ENCODE peak calls at places on chromosomes 11 and 22, in five cellular contexts. One of them, this sample, is unnamed.

GRCh38 chr11:121696177-121696863 is 243.6 kb upstream of the SORL1-AS1 start:
- DNase-seq in endothelial cell: no peak
- DNase-seq in heart left ventricle: peak
- DNase-seq in lower leg skin: no peak
- DNase-seq in mammary epithelial cell: peak
- DNase-seq in this sample: no peak

GRCh38 chr11:63510360-63511130 is 4.7 kb downstream of the LGALS12 start:
- DNase-seq in heart left ventricle: peak
- DNase-seq in mammary epithelial cell: no peak
- DNase-seq in endothelial cell: no peak
- DNase-seq in lower leg skin: no peak
- DNase-seq in this sample: no peak

GRCh38 chr11:114219559-114220349 is 76.4 kb upstream of the NNMT start:
- DNase-seq in heart left ventricle: no peak
- DNase-seq in mammary epithelial cell: no peak
- DNase-seq in endothelial cell: no peak
- DNase-seq in lower leg skin: no peak
- DNase-seq in this sample: no peak

GRCh38 chr11:22778642-22779041 is 51.0 kb downstream of the SVIP start:
- DNase-seq in endothelial cell: no peak
- DNase-seq in lower leg skin: no peak
- DNase-seq in mammary epithelial cell: no peak
- DNase-seq in heart left ventricle: no peak
- DNase-seq in this sample: no peak

GRCh38 chr11:61080986-61081590 is 21.2 kb upstream of the CD5 start:
- DNase-seq in mammary epithelial cell: no peak
- DNase-seq in heart left ventricle: no peak
- DNase-seq in lower leg skin: no peak
- DNase-seq in endothelial cell: no peak
- DNase-seq in this sample: no peak

GRCh38 chr22:38026130-38027111 is 30.8 kb upstream of the PICK1 start:
- DNase-seq in endothelial cell: no peak
- DNase-seq in heart left ventricle: no peak
- DNase-seq in mammary epithelial cell: no peak
- DNase-seq in lower leg skin: no peak
- DNase-seq in this sample: no peak

GRCh38 chr11:61868601-61869476 is 22.5 kb downstream of the FADS3 start:
- DNase-seq in mammary epithelial cell: no peak
- DNase-seq in heart left ventricle: no peak
- DNase-seq in endothelial cell: no peak
- DNase-seq in lower leg skin: no peak
- DNase-seq in this sample: no peak

GRCh38 chr11:105524286-105524685 is 85.6 kb upstream of the GRIA4 start:
- DNase-seq in lower leg skin: no peak
- DNase-seq in mammary epithelial cell: no peak
- DNase-seq in endothelial cell: no peak
- DNase-seq in heart left ventricle: peak
- DNase-seq in this sample: no peak

GRCh38 chr11:120188831-120189455 is 21.9 kb upstream of the OAF start:
- DNase-seq in heart left ventricle: no peak
- DNase-seq in mammary epithelial cell: no peak
- DNase-seq in lower leg skin: peak
- DNase-seq in endothelial cell: no peak
- DNase-seq in this sample: no peak

GRCh38 chr11:34650528-34650927 is 29.6 kb downstream of the EHF start:
- DNase-seq in endothelial cell: no peak
- DNase-seq in heart left ventricle: no peak
- DNase-seq in lower leg skin: no peak
- DNase-seq in mammary epithelial cell: peak
- DNase-seq in this sample: peak

GRCh38 chr11:45651156-45651555 is 14.3 kb downstream of the CHST1 start:
- DNase-seq in mammary epithelial cell: no peak
- DNase-seq in lower leg skin: peak
- DNase-seq in endothelial cell: no peak
- DNase-seq in heart left ventricle: no peak
- DNase-seq in this sample: no peak

GRCh38 chr11:43580735-43581369 is 99.7 kb upstream of the HSD17B12 start:
- DNase-seq in lower leg skin: no peak
- DNase-seq in heart left ventricle: no peak
- DNase-seq in endothelial cell: no peak
- DNase-seq in mammary epithelial cell: no peak
- DNase-seq in this sample: no peak

GRCh38 chr11:110525883-110526282 is 96.1 kb downstream of the FDX1 start:
- DNase-seq in heart left ventricle: no peak
- DNase-seq in mammary epithelial cell: peak
- DNase-seq in lower leg skin: no peak
- DNase-seq in endothelial cell: no peak
- DNase-seq in this sample: no peak

GRCh38 chr11:45053736-45054446 is 92.5 kb upstream of the PRDM11 start:
- DNase-seq in endothelial cell: no peak
- DNase-seq in heart left ventricle: no peak
- DNase-seq in lower leg skin: peak
- DNase-seq in mammary epithelial cell: no peak
- DNase-seq in this sample: no peak

GRCh38 chr11:71451596-71452353 is 1.2 kb upstream of the NADSYN1 start:
- DNase-seq in mammary epithelial cell: no peak
- DNase-seq in endothelial cell: peak
- DNase-seq in heart left ventricle: no peak
- DNase-seq in lower leg skin: no peak
- DNase-seq in this sample: no peak

GRCh38 chr11:128039140-128040021 is 548.0 kb downstream of the ETS1 start:
- DNase-seq in mammary epithelial cell: peak
- DNase-seq in heart left ventricle: peak
- DNase-seq in endothelial cell: no peak
- DNase-seq in lower leg skin: peak
- DNase-seq in this sample: peak

GRCh38 chr22:19717691-19718254 is 3.5 kb downstream of the SEPTIN5 start:
- DNase-seq in heart left ventricle: peak
- DNase-seq in lower leg skin: peak
- DNase-seq in endothelial cell: peak
- DNase-seq in mammary epithelial cell: peak
- DNase-seq in this sample: peak

GRCh38 chr22:25765016-25765367 is 23.0 kb downstream of the MYO18B start:
- DNase-seq in mammary epithelial cell: no peak
- DNase-seq in endothelial cell: no peak
- DNase-seq in lower leg skin: no peak
- DNase-seq in heart left ventricle: no peak
- DNase-seq in this sample: no peak

GRCh38 chr11:130980463-130980862 is 64.2 kb upstream of the SNX19 start:
- DNase-seq in heart left ventricle: no peak
- DNase-seq in mammary epithelial cell: no peak
- DNase-seq in endothelial cell: no peak
- DNase-seq in lower leg skin: no peak
- DNase-seq in this sample: no peak

GRCh38 chr11:1830119-1830499 is 4.7 kb upstream of the SYT8 start:
- DNase-seq in endothelial cell: no peak
- DNase-seq in lower leg skin: no peak
- DNase-seq in mammary epithelial cell: peak
- DNase-seq in heart left ventricle: peak
- DNase-seq in this sample: no peak

GRCh38 chr22:38709306-38709705 is 3.6 kb downstream of the GTPBP1 start:
- DNase-seq in lower leg skin: no peak
- DNase-seq in mammary epithelial cell: no peak
- DNase-seq in heart left ventricle: no peak
- DNase-seq in endothelial cell: no peak
- DNase-seq in this sample: no peak

GRCh38 chr11:2177081-2177480 is 5.5 kb upstream of the TH start:
- DNase-seq in heart left ventricle: no peak
- DNase-seq in mammary epithelial cell: no peak
- DNase-seq in lower leg skin: no peak
- DNase-seq in endothelial cell: no peak
- DNase-seq in this sample: no peak

GRCh38 chr22:50032109-50032871 is 19.7 kb upstream of the IL17REL start:
- DNase-seq in mammary epithelial cell: no peak
- DNase-seq in lower leg skin: no peak
- DNase-seq in heart left ventricle: no peak
- DNase-seq in endothelial cell: no peak
- DNase-seq in this sample: no peak

GRCh38 chr11:78708388-78708787 is 133.7 kb upstream of the NARS2 start:
- DNase-seq in heart left ventricle: no peak
- DNase-seq in endothelial cell: no peak
- DNase-seq in mammary epithelial cell: peak
- DNase-seq in lower leg skin: no peak
- DNase-seq in this sample: no peak

GRCh38 chr22:44147821-44148574 is 32.7 kb upstream of the PARVG start:
- DNase-seq in lower leg skin: no peak
- DNase-seq in mammary epithelial cell: no peak
- DNase-seq in heart left ventricle: no peak
- DNase-seq in endothelial cell: no peak
- DNase-seq in this sample: no peak

GRCh38 chr11:106690923-106691322 is 327.4 kb downstream of the GUCY1A2 start:
- DNase-seq in heart left ventricle: no peak
- DNase-seq in endothelial cell: no peak
- DNase-seq in lower leg skin: no peak
- DNase-seq in mammary epithelial cell: no peak
- DNase-seq in this sample: no peak

GRCh38 chr22:49207008-49207775 is 620.5 kb downstream of the BRD1 start:
- DNase-seq in endothelial cell: no peak
- DNase-seq in lower leg skin: peak
- DNase-seq in heart left ventricle: no peak
- DNase-seq in mammary epithelial cell: no peak
- DNase-seq in this sample: no peak

GRCh38 chr22:36689583-36689982 is 14.0 kb downstream of the CACNG2 start:
- DNase-seq in endothelial cell: no peak
- DNase-seq in lower leg skin: no peak
- DNase-seq in mammary epithelial cell: no peak
- DNase-seq in heart left ventricle: no peak
- DNase-seq in this sample: no peak

GRCh38 chr22:17119481-17120202 is 1.5 kb downstream of the TMEM121B start:
- DNase-seq in mammary epithelial cell: no peak
- DNase-seq in heart left ventricle: peak
- DNase-seq in lower leg skin: no peak
- DNase-seq in endothelial cell: peak
- DNase-seq in this sample: no peak
- TF ChIP-seq CTCF in mammary epithelial cell: peak
- TF ChIP-seq CTCF in heart left ventricle: peak
- TF ChIP-seq CTCF in lower leg skin: no peak
- TF ChIP-seq CTCF in endothelial cell: peak
- TF ChIP-seq CTCF in this sample: no peak

DNA sequence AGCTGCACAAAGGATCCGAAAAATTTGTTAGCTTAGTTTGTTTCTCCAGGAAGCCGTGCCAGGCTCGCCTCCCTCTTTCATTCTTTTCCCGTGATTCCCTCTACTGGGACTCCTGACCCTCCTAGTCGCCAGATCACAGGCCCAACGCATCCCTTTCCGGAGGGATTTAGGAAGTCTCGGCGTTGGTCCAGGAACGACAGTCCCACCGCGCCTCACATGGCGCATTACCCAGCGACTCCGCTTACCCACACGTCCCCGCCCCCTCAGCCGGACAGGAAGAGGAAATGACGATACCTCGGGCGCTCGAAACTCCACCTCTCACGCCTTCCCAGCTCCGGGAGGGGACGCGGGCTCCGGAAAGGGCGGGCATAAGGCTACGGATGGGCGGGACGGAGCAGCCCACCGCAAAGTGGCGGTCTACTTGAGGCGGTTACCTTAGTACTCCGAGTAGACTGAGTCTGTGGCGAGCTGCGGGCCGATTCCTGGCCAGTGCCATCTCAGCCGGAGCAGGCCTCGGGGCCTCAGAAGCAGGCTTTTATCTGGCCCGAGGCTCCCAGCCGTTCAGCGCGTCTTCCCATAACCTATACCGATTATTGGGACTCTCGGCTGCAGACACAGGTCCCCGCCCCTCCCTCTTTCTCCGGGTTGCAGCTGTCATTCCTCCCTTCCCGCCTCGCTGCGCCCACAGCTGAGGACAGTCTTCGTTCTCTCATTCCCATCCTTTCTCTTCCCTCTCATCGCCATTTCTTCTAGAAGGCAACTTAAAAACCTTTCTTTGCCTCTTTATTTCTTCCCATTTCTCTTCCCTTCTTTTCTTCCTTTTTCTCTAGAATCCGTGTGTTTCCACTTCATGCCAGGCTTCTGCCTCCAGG is at the start of gene CCDC15:
- DNase-seq in mammary epithelial cell: peak
- DNase-seq in endothelial cell: peak
- DNase-seq in heart left ventricle: peak
- DNase-seq in lower leg skin: peak
- DNase-seq in this sample: peak
- TF ChIP-seq CTCF in mammary epithelial cell: no peak
- TF ChIP-seq CTCF in endothelial cell: no peak
- TF ChIP-seq CTCF in heart left ventricle: no peak
- TF ChIP-seq CTCF in lower leg skin: no peak
- TF ChIP-seq CTCF in this sample: no peak

GRCh38 chr22:24156915-24157782 is 24.1 kb upstream of the SUSD2 start:
- DNase-seq in heart left ventricle: peak
- DNase-seq in mammary epithelial cell: peak
- DNase-seq in endothelial cell: peak
- DNase-seq in lower leg skin: peak
- DNase-seq in this sample: peak
- TF ChIP-seq CTCF in heart left ventricle: peak
- TF ChIP-seq CTCF in mammary epithelial cell: peak
- TF ChIP-seq CTCF in endothelial cell: peak
- TF ChIP-seq CTCF in lower leg skin: no peak
- TF ChIP-seq CTCF in this sample: peak

DNA sequence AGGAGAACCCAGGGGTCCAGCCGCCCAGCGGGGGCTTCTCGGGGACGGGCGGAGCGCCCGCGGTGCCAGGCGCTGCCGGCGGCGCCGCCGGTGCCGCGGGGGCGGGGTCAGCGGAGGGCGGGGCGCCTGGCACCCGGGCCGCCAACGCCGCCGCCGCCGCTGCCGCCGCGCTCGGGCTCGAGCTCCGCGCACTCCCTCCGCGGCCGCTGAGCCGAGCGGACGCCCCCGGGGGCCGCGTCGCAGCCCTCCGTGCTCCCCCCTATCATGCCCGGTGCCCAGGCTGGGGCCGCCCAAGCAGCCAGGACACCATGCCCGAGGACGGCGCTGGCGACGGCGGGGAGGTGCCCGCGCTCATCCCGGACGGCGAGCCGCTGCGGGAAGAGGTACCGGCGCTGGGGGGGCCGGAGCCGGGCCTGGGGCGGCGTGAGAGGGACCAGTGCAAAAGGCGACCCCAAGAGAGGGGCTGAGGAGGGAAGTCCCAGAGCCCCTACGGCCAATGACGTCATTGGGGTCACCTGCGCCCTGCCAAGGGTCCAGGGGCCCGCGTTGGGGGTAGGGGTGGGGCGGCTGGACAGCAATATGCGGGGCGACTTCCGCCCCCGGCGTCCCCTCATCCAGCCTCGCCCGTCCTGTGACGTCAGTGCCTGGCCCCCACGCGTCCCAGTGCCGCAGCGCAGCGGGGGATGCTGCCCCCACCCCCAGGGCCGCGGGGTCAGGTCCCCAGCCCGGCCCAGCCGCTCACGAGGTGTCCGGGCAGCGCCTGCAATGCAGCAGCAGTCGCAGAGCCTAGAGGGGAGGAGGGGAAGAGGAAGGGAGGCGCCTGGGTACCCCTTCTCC is at the start of gene TMEM151A:
- DNase-seq in endothelial cell: no peak
- DNase-seq in mammary epithelial cell: no peak
- DNase-seq in lower leg skin: no peak
- DNase-seq in heart left ventricle: no peak
- DNase-seq in this sample: no peak
- TF ChIP-seq CTCF in endothelial cell: no peak
- TF ChIP-seq CTCF in mammary epithelial cell: no peak
- TF ChIP-seq CTCF in lower leg skin: no peak
- TF ChIP-seq CTCF in heart left ventricle: no peak
- TF ChIP-seq CTCF in this sample: no peak

This sample was measured in CD4-positive, alpha-beta T cell.